ENCODE peak calls at places on chromosomes 6 and 20, in six cellular contexts. One of them, this sample, is unnamed.

GRCh38 chr6:8387942-8388437 is 47.4 kb downstream of the SLC35B3 start:
- DNase-seq in endodermal cell: no peak
- DNase-seq in mucosa of descending colon: no peak
- DNase-seq in GM06990: no peak
- DNase-seq in BE2C: no peak
- DNase-seq in transverse colon: no peak
- DNase-seq in this sample: no peak

GRCh38 chr6:168163096-168163731 is 84.2 kb upstream of the FRMD1 start:
- DNase-seq in BE2C: peak; percentile 59
- DNase-seq in GM06990: no peak
- DNase-seq in transverse colon: peak; percentile 48
- DNase-seq in endodermal cell: peak; percentile 38
- DNase-seq in mucosa of descending colon: no peak
- DNase-seq in this sample: no peak

GRCh38 chr20:49505518-49505917 is 23.1 kb upstream of the KCNB1 start:
- DNase-seq in mucosa of descending colon: no peak
- DNase-seq in endodermal cell: peak; percentile 87
- DNase-seq in GM06990: no peak
- DNase-seq in transverse colon: no peak
- DNase-seq in BE2C: peak; percentile 87
- DNase-seq in this sample: no peak

GRCh38 chr6:34486106-34486740 is 20.3 kb downstream of the PACSIN1 start:
- DNase-seq in endodermal cell: peak; percentile 41
- DNase-seq in mucosa of descending colon: no peak
- DNase-seq in GM06990: no peak
- DNase-seq in BE2C: no peak
- DNase-seq in transverse colon: no peak
- DNase-seq in this sample: no peak

GRCh38 chr6:49003348-49003747 is 459.7 kb downstream of the MMUT start:
- DNase-seq in transverse colon: no peak
- DNase-seq in BE2C: peak; percentile 47
- DNase-seq in GM06990: no peak
- DNase-seq in endodermal cell: no peak
- DNase-seq in mucosa of descending colon: no peak
- DNase-seq in this sample: no peak

GRCh38 chr6:137923866-137924616 is 57.0 kb downstream of the TNFAIP3 start:
- DNase-seq in endodermal cell: no peak
- DNase-seq in transverse colon: no peak
- DNase-seq in GM06990: no peak
- DNase-seq in mucosa of descending colon: no peak
- DNase-seq in BE2C: no peak
- DNase-seq in this sample: no peak

GRCh38 chr6:134911532-134911931 is 38.4 kb downstream of the ALDH8A1 start:
- DNase-seq in endodermal cell: no peak
- DNase-seq in GM06990: no peak
- DNase-seq in mucosa of descending colon: no peak
- DNase-seq in transverse colon: no peak
- DNase-seq in BE2C: no peak
- DNase-seq in this sample: no peak

GRCh38 chr6:141829566-141829965 is 303.2 kb upstream of the GJE1 start:
- DNase-seq in BE2C: no peak
- DNase-seq in GM06990: no peak
- DNase-seq in mucosa of descending colon: no peak
- DNase-seq in endodermal cell: peak; percentile 47
- DNase-seq in transverse colon: no peak
- DNase-seq in this sample: no peak

GRCh38 chr6:63804381-63804956 is 168.9 kb downstream of the PHF3 start:
- DNase-seq in GM06990: no peak
- DNase-seq in BE2C: peak; percentile 65
- DNase-seq in mucosa of descending colon: no peak
- DNase-seq in transverse colon: no peak
- DNase-seq in endodermal cell: no peak
- DNase-seq in this sample: no peak

GRCh38 chr6:92840246-92840930 is 579.0 kb downstream of the EPHA7 start:
- DNase-seq in BE2C: no peak
- DNase-seq in mucosa of descending colon: no peak
- DNase-seq in transverse colon: no peak
- DNase-seq in GM06990: no peak
- DNase-seq in endodermal cell: no peak
- DNase-seq in this sample: no peak

GRCh38 chr6:164791498-164791897 is 517.9 kb downstream of the C6orf118 start:
- DNase-seq in GM06990: no peak
- DNase-seq in mucosa of descending colon: no peak
- DNase-seq in BE2C: no peak
- DNase-seq in transverse colon: no peak
- DNase-seq in endodermal cell: no peak
- DNase-seq in this sample: no peak

GRCh38 chr6:159969204-159969912 is 476 bp downstream of the IGF2R start:
- DNase-seq in endodermal cell: peak; percentile 78
- DNase-seq in transverse colon: peak; percentile 42
- DNase-seq in BE2C: peak; percentile 35
- DNase-seq in mucosa of descending colon: peak; percentile 75
- DNase-seq in GM06990: peak; percentile 55
- DNase-seq in this sample: peak; percentile 73

GRCh38 chr6:126890055-126890454 is 228.4 kb upstream of the RSPO3 start:
- DNase-seq in GM06990: no peak
- DNase-seq in endodermal cell: no peak
- DNase-seq in BE2C: peak; percentile 57
- DNase-seq in transverse colon: no peak
- DNase-seq in mucosa of descending colon: no peak
- DNase-seq in this sample: no peak

GRCh38 chr6:138518054-138518453 is 18.8 kb upstream of the NHSL1 start:
- DNase-seq in BE2C: no peak
- DNase-seq in endodermal cell: no peak
- DNase-seq in GM06990: no peak
- DNase-seq in mucosa of descending colon: no peak
- DNase-seq in transverse colon: no peak
- DNase-seq in this sample: no peak

GRCh38 chr6:56849876-56850275 is 105.0 kb upstream of the BEND6 start:
- DNase-seq in mucosa of descending colon: no peak
- DNase-seq in endodermal cell: peak; percentile 77
- DNase-seq in GM06990: no peak
- DNase-seq in transverse colon: no peak
- DNase-seq in BE2C: no peak
- DNase-seq in this sample: no peak
- H3K4me3 ChIP-seq in mucosa of descending colon: no peak overlapping the region
- H3K4me3 ChIP-seq in endodermal cell: peak overlapping the region; percentile 76
- H3K4me3 ChIP-seq in GM06990: peak overlapping the region; percentile 72
- H3K4me3 ChIP-seq in transverse colon: no peak overlapping the region
- H3K4me3 ChIP-seq in BE2C: peak overlapping the region; percentile 75
- H3K4me3 ChIP-seq in this sample: no peak overlapping the region

GRCh38 chr6:99618649-99619408 is 12.2 kb downstream of the PRDM13 start:
- DNase-seq in GM06990: no peak
- DNase-seq in endodermal cell: peak; percentile 88
- DNase-seq in mucosa of descending colon: no peak
- DNase-seq in transverse colon: no peak
- DNase-seq in BE2C: no peak
- DNase-seq in this sample: no peak

GRCh38 chr6:99619409-99619762 is 12.8 kb downstream of the PRDM13 start:
- DNase-seq in GM06990: no peak
- DNase-seq in BE2C: no peak
- DNase-seq in transverse colon: no peak
- DNase-seq in endodermal cell: no peak
- DNase-seq in mucosa of descending colon: no peak
- DNase-seq in this sample: no peak

GRCh38 chr6:99614430-99615161 is 8.0 kb downstream of the PRDM13 start:
- DNase-seq in GM06990: peak; percentile 59
- DNase-seq in mucosa of descending colon: peak; percentile 40
- DNase-seq in endodermal cell: peak; percentile 86
- DNase-seq in transverse colon: peak; percentile 17
- DNase-seq in BE2C: no peak
- DNase-seq in this sample: no peak

GRCh38 chr6:99613705-99614429 is 7.2 kb downstream of the PRDM13 start:
- DNase-seq in GM06990: peak; percentile 75
- DNase-seq in mucosa of descending colon: peak; percentile 50
- DNase-seq in BE2C: no peak
- DNase-seq in transverse colon: no peak
- DNase-seq in endodermal cell: peak; percentile 85
- DNase-seq in this sample: no peak

GRCh38 chr6:99617131-99617530 is 10.5 kb downstream of the PRDM13 start:
- DNase-seq in endodermal cell: no peak
- DNase-seq in mucosa of descending colon: no peak
- DNase-seq in GM06990: no peak
- DNase-seq in transverse colon: no peak
- DNase-seq in BE2C: no peak
- DNase-seq in this sample: no peak
- H3K4me3 ChIP-seq in endodermal cell: no peak overlapping the region
- H3K4me3 ChIP-seq in mucosa of descending colon: no peak overlapping the region
- H3K4me3 ChIP-seq in GM06990: no peak overlapping the region
- H3K4me3 ChIP-seq in transverse colon: no peak overlapping the region
- H3K4me3 ChIP-seq in BE2C: no peak overlapping the region
- H3K4me3 ChIP-seq in this sample: no peak overlapping the region

GRCh38 chr6:152983637-152984386 is 971 bp upstream of the FBXO5 start:
- DNase-seq in mucosa of descending colon: peak; percentile 97
- DNase-seq in BE2C: peak; percentile 64
- DNase-seq in transverse colon: peak; percentile 95
- DNase-seq in endodermal cell: peak; percentile 98
- DNase-seq in GM06990: peak; percentile 41
- DNase-seq in this sample: peak; percentile 66
- H3K4me3 ChIP-seq in mucosa of descending colon: peak overlapping the region; percentile 63
- H3K4me3 ChIP-seq in BE2C: peak overlapping the region; percentile 79
- H3K4me3 ChIP-seq in transverse colon: peak overlapping the region; percentile 88
- H3K4me3 ChIP-seq in endodermal cell: peak overlapping the region; percentile 95
- H3K4me3 ChIP-seq in GM06990: peak overlapping the region; percentile 75
- H3K4me3 ChIP-seq in this sample: peak overlapping the region; percentile 63

GRCh38 chr20:31974975-31975481 is 7.1 kb downstream of the XKR7 start:
- DNase-seq in endodermal cell: peak; percentile 78
- DNase-seq in transverse colon: no peak
- DNase-seq in BE2C: peak; percentile 69
- DNase-seq in mucosa of descending colon: no peak
- DNase-seq in GM06990: no peak
- DNase-seq in this sample: no peak
- H3K4me3 ChIP-seq in endodermal cell: no peak overlapping the region
- H3K4me3 ChIP-seq in transverse colon: no peak overlapping the region
- H3K4me3 ChIP-seq in BE2C: peak overlapping the region; percentile 18
- H3K4me3 ChIP-seq in mucosa of descending colon: no peak overlapping the region
- H3K4me3 ChIP-seq in GM06990: no peak overlapping the region
- H3K4me3 ChIP-seq in this sample: no peak overlapping the region